ENCODE peak calls at places on chromosome 1, in seven cellular contexts. D is activated CD8-positive, alpha-beta memory T cell treated with anti-CD3 and anti-CD28 coated beads for 24 hours; F is GM20000; B is uterus; X is C1 segment of cervical spinal cord; V is HEK293T; W is frontal cortex. H is an unnamed sample.
A peak's percentile ranks its signal among the peaks of the same experiment; 100 is the strongest.

GRCh38 chr1:112815376-112815775 is 100.2 kb upstream of the PPM1J start:
- DNase-seq in F (no peak), W (no peak), V (no peak), D (no peak), B (no peak), X (no peak), H (no peak)

GRCh38 chr1:14924455-14925325 is 228.9 kb upstream of the TMEM51 start:
- DNase-seq in W (peak; percentile 90), X (no peak), D (peak; percentile 59), F (peak; percentile 73), B (no peak), V (peak; percentile 60), H (no peak)

GRCh38 chr1:46221749-46222148 is 18.6 kb downstream of the LURAP1 start:
- DNase-seq in W (peak; percentile 39), D (no peak), V (no peak), X (peak; percentile 80), B (no peak), F (no peak), H (no peak)

GRCh38 chr1:117857434-117857833 is 72.0 kb downstream of the GDAP2 start:
- DNase-seq in B (no peak), W (no peak), X (no peak), V (peak; percentile 50), D (no peak), F (no peak), H (no peak)

GRCh38 chr1:164748253-164748899 is 189.4 kb downstream of the PBX1 start:
- DNase-seq in B (peak; percentile 76), X (no peak), W (no peak), F (no peak), V (no peak), D (no peak), H (no peak)

GRCh38 chr1:14842361-14842760 is 243.9 kb downstream of the KAZN start:
- DNase-seq in W (no peak), F (no peak), B (no peak), X (no peak), V (no peak), D (no peak), H (no peak)

GRCh38 chr1:154938604-154939399 is 2.3 kb upstream of the PMVK start:
- DNase-seq in W (no peak), B (no peak), X (no peak), V (no peak), F (no peak), D (no peak), H (peak; percentile 58)

GRCh38 chr1:175783126-175783722 is 39.8 kb upstream of the TNR start:
- DNase-seq in W (no peak), D (no peak), X (no peak), V (no peak), F (no peak), B (no peak), H (no peak)

GRCh38 chr1:18357831-18358230 is 122.9 kb upstream of the KLHDC7A start:
- DNase-seq in X (no peak), F (no peak), D (no peak), W (no peak), V (no peak), B (no peak), H (no peak)

GRCh38 chr1:53138991-53139884 is 3.2 kb downstream of the SLC1A7 start:
- DNase-seq in X (no peak), B (no peak), V (no peak), F (no peak), D (no peak), W (no peak), H (no peak)

GRCh38 chr1:245768596-245768995 is 613.8 kb downstream of the KIF26B start:
- DNase-seq in X (no peak), B (no peak), D (no peak), W (no peak), V (no peak), F (no peak), H (no peak)

GRCh38 chr1:32250893-32251716 is at the start of gene LCK:
- DNase-seq in B (no peak), D (peak; percentile 90), F (peak; percentile 58), W (no peak), V (no peak), X (no peak), H (no peak)

GRCh38 chr1:215845224-215845902 is 278.3 kb downstream of the KCTD3 start:
- DNase-seq in V (no peak), B (no peak), W (no peak), X (no peak), F (no peak), D (no peak), H (no peak)

GRCh38 chr1:169879034-169879835 is 14.5 kb downstream of the SCYL3 start:
- DNase-seq in B (no peak), W (no peak), D (no peak), X (no peak), F (peak; percentile 18), V (no peak), H (no peak)

GRCh38 chr1:154353966-154354365 is 28.6 kb downstream of the ATP8B2 start:
- DNase-seq in B (no peak), F (no peak), X (no peak), V (peak; percentile 4), W (no peak), D (no peak), H (no peak)

GRCh38 chr1:85128296-85128695 is 72.5 kb downstream of the SYDE2 start:
- DNase-seq in B (no peak), D (no peak), F (no peak), W (no peak), X (no peak), V (no peak), H (no peak)

GRCh38 chr1:116219651-116220434 is 108.6 kb downstream of the MAB21L3 start:
- DNase-seq in F (no peak), V (no peak), W (no peak), D (no peak), B (no peak), X (no peak), H (no peak)

GRCh38 chr1:165543651-165544452 is at the start of gene LRRC52:
- DNase-seq in F (no peak), V (no peak), D (no peak), X (peak; percentile 14), B (peak; percentile 14), W (no peak), H (no peak)

GRCh38 chr1:182601416-182601786 is 2.8 kb downstream of the RGS16 start:
- DNase-seq in V (peak; percentile 78), D (peak; percentile 81), B (peak; percentile 75), F (peak; percentile 76), X (peak; percentile 48), W (peak; percentile 62), H (peak; percentile 69)

H was measured in CD14-positive monocyte.